ENCODE peak calls at places on chromosome 22, in four cellular contexts. J is glutamatergic neuron; V is stimulated activated CD4-positive, alpha-beta T cell treated with anti-CD3 and anti-CD28 coated beads, Interleukin-1b, Interleukin-23, amount 100 ng/mL, for 24 hours; Z is NCI-H1417. U is an unnamed sample.

GRCh38 chr22:43567691-43568308 is 156.0 kb downstream of the MPPED1 start:
- DNase-seq in J (no peak), Z (no peak), V (no peak), U (no peak)

GRCh38 chr22:33073989-33074391 is 15.8 kb upstream of the SYN3 start:
- DNase-seq in J (no peak), Z (no peak), V (no peak), U (no peak)

GRCh38 chr22:40178417-40179409 is 988 bp downstream of the TNRC6B start:
- DNase-seq in V (no peak), Z (peak), J (peak), U (no peak)

GRCh38 chr22:19579113-19579811 is 55.1 kb upstream of the CLDN5 start:
- DNase-seq in V (no peak), Z (no peak), J (no peak), U (no peak)

GRCh38 chr22:20865331-20865730 is 6.5 kb downstream of the SNAP29 start:
- DNase-seq in V (no peak), Z (no peak), J (no peak), U (no peak)

GRCh38 chr22:42910221-42910942 is 53.3 kb upstream of the ARFGAP3 start:
- DNase-seq in V (no peak), Z (peak), J (no peak), U (no peak)

GRCh38 chr22:36374603-36375024 is 13.2 kb downstream of the MYH9 start:
- DNase-seq in V (peak), J (no peak), Z (no peak), U (no peak)

GRCh38 chr22:27513021-27513420 is 288.5 kb downstream of the MN1 start:
- DNase-seq in J (no peak), V (no peak), Z (no peak), U (no peak)